ENCODE peak calls at places on chromosomes 11 and 22, in six cellular contexts. One of them, this sample, is unnamed.
A peak's percentile ranks its signal among the peaks of the same experiment; 100 is the strongest.

GRCh38 chr11:58509730-58510129 is 1.8 kb upstream of the OR5B21 start:
- DNase-seq in cardiac muscle cell: peak; percentile 15
- DNase-seq in GM23338: no peak
- DNase-seq in body of pancreas: no peak
- DNase-seq in brain microvascular endothelial cell: no peak
- DNase-seq in colonic mucosa: no peak
- DNase-seq in this sample: no peak

GRCh38 chr11:121575250-121575962 is 122.6 kb upstream of the SORL1-AS1 start:
- DNase-seq in GM23338: no peak
- DNase-seq in colonic mucosa: peak; percentile 33
- DNase-seq in brain microvascular endothelial cell: peak; percentile 26
- DNase-seq in cardiac muscle cell: no peak
- DNase-seq in body of pancreas: peak; percentile 22
- DNase-seq in this sample: peak; percentile 43

GRCh38 chr22:44437493-44438015 is 60.5 kb downstream of the RTL6 start:
- DNase-seq in cardiac muscle cell: no peak
- DNase-seq in brain microvascular endothelial cell: no peak
- DNase-seq in GM23338: no peak
- DNase-seq in colonic mucosa: no peak
- DNase-seq in body of pancreas: no peak
- DNase-seq in this sample: no peak

GRCh38 chr11:11230802-11231562 is 122.1 kb downstream of the CSNK2A3 start:
- DNase-seq in colonic mucosa: no peak
- DNase-seq in cardiac muscle cell: peak; percentile 50
- DNase-seq in brain microvascular endothelial cell: no peak
- DNase-seq in body of pancreas: no peak
- DNase-seq in GM23338: peak; percentile 82
- DNase-seq in this sample: no peak

GRCh38 chr11:10844364-10844763 is 13.5 kb downstream of the ZBED5 start:
- DNase-seq in colonic mucosa: no peak
- DNase-seq in GM23338: no peak
- DNase-seq in body of pancreas: no peak
- DNase-seq in brain microvascular endothelial cell: no peak
- DNase-seq in cardiac muscle cell: no peak
- DNase-seq in this sample: no peak

GRCh38 chr22:43850529-43850928 is 11.8 kb downstream of the SULT4A1 start:
- DNase-seq in brain microvascular endothelial cell: no peak
- DNase-seq in colonic mucosa: no peak
- DNase-seq in GM23338: no peak
- DNase-seq in cardiac muscle cell: no peak
- DNase-seq in body of pancreas: no peak
- DNase-seq in this sample: no peak

GRCh38 chr22:43835736-43836135 is 23.6 kb upstream of the EFCAB6 start:
- DNase-seq in colonic mucosa: no peak
- DNase-seq in GM23338: no peak
- DNase-seq in cardiac muscle cell: no peak
- DNase-seq in brain microvascular endothelial cell: no peak
- DNase-seq in body of pancreas: no peak
- DNase-seq in this sample: no peak

GRCh38 chr22:27846910-27847309 is 45.4 kb upstream of the MN1 start:
- DNase-seq in body of pancreas: no peak
- DNase-seq in GM23338: no peak
- DNase-seq in brain microvascular endothelial cell: no peak
- DNase-seq in colonic mucosa: no peak
- DNase-seq in cardiac muscle cell: no peak
- DNase-seq in this sample: no peak

GRCh38 chr11:128509990-128510389 is 77.4 kb downstream of the ETS1 start:
- DNase-seq in brain microvascular endothelial cell: no peak
- DNase-seq in body of pancreas: no peak
- DNase-seq in cardiac muscle cell: no peak
- DNase-seq in GM23338: no peak
- DNase-seq in colonic mucosa: no peak
- DNase-seq in this sample: no peak

GRCh38 chr11:645536-645935 is 8.5 kb downstream of the DRD4 start:
- DNase-seq in body of pancreas: no peak
- DNase-seq in cardiac muscle cell: no peak
- DNase-seq in brain microvascular endothelial cell: no peak
- DNase-seq in GM23338: no peak
- DNase-seq in colonic mucosa: no peak
- DNase-seq in this sample: no peak

GRCh38 chr11:84819128-84819527 is 808.0 kb downstream of the DLG2 start:
- DNase-seq in GM23338: no peak
- DNase-seq in cardiac muscle cell: peak; percentile 67
- DNase-seq in colonic mucosa: no peak
- DNase-seq in brain microvascular endothelial cell: peak; percentile 6
- DNase-seq in body of pancreas: no peak
- DNase-seq in this sample: no peak

GRCh38 chr11:84824624-84825023 is 802.5 kb downstream of the DLG2 start:
- DNase-seq in GM23338: no peak
- DNase-seq in brain microvascular endothelial cell: no peak
- DNase-seq in cardiac muscle cell: peak; percentile 22
- DNase-seq in body of pancreas: no peak
- DNase-seq in colonic mucosa: no peak
- DNase-seq in this sample: no peak

GRCh38 chr11:84817998-84818397 is 809.1 kb downstream of the DLG2 start:
- DNase-seq in brain microvascular endothelial cell: peak; percentile 54
- DNase-seq in GM23338: no peak
- DNase-seq in colonic mucosa: no peak
- DNase-seq in cardiac muscle cell: no peak
- DNase-seq in body of pancreas: no peak
- DNase-seq in this sample: no peak

GRCh38 chr11:84825140-84825539 is 802.0 kb downstream of the DLG2 start:
- DNase-seq in GM23338: no peak
- DNase-seq in colonic mucosa: no peak
- DNase-seq in body of pancreas: no peak
- DNase-seq in cardiac muscle cell: no peak
- DNase-seq in brain microvascular endothelial cell: no peak
- DNase-seq in this sample: peak; percentile 5

GRCh38 chr11:84819561-84819960 is 807.6 kb downstream of the DLG2 start:
- DNase-seq in body of pancreas: no peak
- DNase-seq in brain microvascular endothelial cell: no peak
- DNase-seq in cardiac muscle cell: peak; percentile 75
- DNase-seq in GM23338: no peak
- DNase-seq in colonic mucosa: no peak
- DNase-seq in this sample: no peak
- H3K4me3 ChIP-seq in body of pancreas: no peak overlapping the region
- H3K4me3 ChIP-seq in brain microvascular endothelial cell: no peak overlapping the region
- H3K4me3 ChIP-seq in cardiac muscle cell: no peak overlapping the region
- H3K4me3 ChIP-seq in GM23338: no peak overlapping the region
- H3K4me3 ChIP-seq in colonic mucosa: no peak overlapping the region
- H3K4me3 ChIP-seq in this sample: no peak overlapping the region

DNA sequence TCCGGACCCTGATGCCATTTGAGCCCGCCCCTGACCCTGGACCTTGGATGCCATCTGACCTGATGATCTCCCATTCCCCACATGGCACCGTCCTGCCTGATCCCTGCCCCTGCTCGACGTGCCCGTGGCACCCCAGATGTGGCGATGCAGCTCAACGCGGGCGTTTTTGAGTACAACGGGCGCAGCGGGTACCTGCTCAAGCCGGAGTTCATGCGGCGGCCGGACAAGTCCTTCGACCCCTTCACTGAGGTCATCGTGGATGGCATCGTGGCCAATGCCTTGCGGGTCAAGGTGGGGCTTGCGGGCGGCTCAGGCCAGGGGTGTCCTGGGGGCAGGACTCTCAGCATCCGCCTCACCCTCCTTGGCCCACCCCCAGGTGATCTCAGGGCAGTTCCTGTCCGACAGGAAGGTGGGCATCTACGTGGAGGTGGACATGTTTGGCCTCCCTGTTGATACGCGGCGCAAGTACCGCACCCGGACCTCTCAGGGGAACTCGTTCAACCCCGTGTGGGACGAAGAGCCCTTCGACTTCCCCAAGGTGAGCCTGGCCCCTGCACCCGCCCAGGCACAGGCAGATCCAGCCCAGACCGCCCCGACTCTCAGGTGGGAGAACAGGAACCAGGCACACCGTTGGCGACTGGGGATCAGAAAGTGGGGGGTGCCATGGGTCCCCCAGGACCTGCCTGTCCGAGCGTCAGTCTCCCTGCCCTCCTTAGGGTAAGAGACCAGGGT is 11.1 kb downstream of the PLCB3 start:
- DNase-seq in cardiac muscle cell: no peak
- DNase-seq in body of pancreas: no peak
- DNase-seq in brain microvascular endothelial cell: no peak
- DNase-seq in GM23338: no peak
- DNase-seq in colonic mucosa: no peak
- DNase-seq in this sample: no peak
- H3K36me3 ChIP-seq in cardiac muscle cell: no peaks in the 10 kb centered on the region
- H3K36me3 ChIP-seq in body of pancreas: no peaks in the 10 kb centered on the region
- H3K36me3 ChIP-seq in brain microvascular endothelial cell: peaks cover 80% of the 10 kb centered on the region
- H3K36me3 ChIP-seq in GM23338: peaks cover 6% of the 10 kb centered on the region
- H3K36me3 ChIP-seq in colonic mucosa: peaks cover 31% of the 10 kb centered on the region
- H3K36me3 ChIP-seq in this sample: peaks cover 3% of the 10 kb centered on the region

GRCh38 chr22:37696657-37697539 is at the start of gene TRIOBP:
- DNase-seq in brain microvascular endothelial cell: peak; percentile 98
- DNase-seq in cardiac muscle cell: peak; percentile 100
- DNase-seq in GM23338: peak; percentile 100
- DNase-seq in body of pancreas: peak; percentile 91
- DNase-seq in colonic mucosa: peak; percentile 97
- DNase-seq in this sample: peak; percentile 96

GRCh38 chr22:37692627-37693285 is 4.1 kb upstream of the TRIOBP start:
- DNase-seq in body of pancreas: no peak
- DNase-seq in GM23338: no peak
- DNase-seq in brain microvascular endothelial cell: no peak
- DNase-seq in colonic mucosa: no peak
- DNase-seq in cardiac muscle cell: no peak
- DNase-seq in this sample: no peak

GRCh38 chr22:37701121-37701786 is 4.4 kb downstream of the TRIOBP start:
- DNase-seq in GM23338: no peak
- DNase-seq in body of pancreas: no peak
- DNase-seq in cardiac muscle cell: no peak
- DNase-seq in colonic mucosa: no peak
- DNase-seq in brain microvascular endothelial cell: no peak
- DNase-seq in this sample: no peak

DNA sequence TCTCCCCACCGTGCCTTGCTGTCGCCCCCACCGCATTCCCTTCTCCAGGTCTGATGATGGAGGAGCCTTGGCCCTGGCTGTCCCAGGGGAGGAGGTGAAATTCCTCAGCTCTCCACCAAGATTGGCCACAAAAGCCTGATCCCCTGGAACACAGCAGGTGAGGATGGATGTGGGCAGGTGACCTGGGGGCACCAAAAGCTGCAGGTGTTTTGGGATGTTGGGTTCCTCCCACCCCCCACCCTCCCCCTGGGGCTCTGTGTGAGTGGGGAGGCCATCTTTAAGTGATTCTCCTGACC is 640 bp downstream of the TRIOBP start:
- DNase-seq in GM23338: no peak
- DNase-seq in colonic mucosa: no peak
- DNase-seq in brain microvascular endothelial cell: no peak
- DNase-seq in cardiac muscle cell: no peak
- DNase-seq in body of pancreas: no peak
- DNase-seq in this sample: no peak
- H3K4me3 ChIP-seq in GM23338: peak overlapping the region; percentile 81
- H3K4me3 ChIP-seq in colonic mucosa: no peak overlapping the region
- H3K4me3 ChIP-seq in brain microvascular endothelial cell: no peak overlapping the region
- H3K4me3 ChIP-seq in cardiac muscle cell: peak overlapping the region; percentile 25
- H3K4me3 ChIP-seq in body of pancreas: no peak overlapping the region
- H3K4me3 ChIP-seq in this sample: no peak overlapping the region

DNA sequence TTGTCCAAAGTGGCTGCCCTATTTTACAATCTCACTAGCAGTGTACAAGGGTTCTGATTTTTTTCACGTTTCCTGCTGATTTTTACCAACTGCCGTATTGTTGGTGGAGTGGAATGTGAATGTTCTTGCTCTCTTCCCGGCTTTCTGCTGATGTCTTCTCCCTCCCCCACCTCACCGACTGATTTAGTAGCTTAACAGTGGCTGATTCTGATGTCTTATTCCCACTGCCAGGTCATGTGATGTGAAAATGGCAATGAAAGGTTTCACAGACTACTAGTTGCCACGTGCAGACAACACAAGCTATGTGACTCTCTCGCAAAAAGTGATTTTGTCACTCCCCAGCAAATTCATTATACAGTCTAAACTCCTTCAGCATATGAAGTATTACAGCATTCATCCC is 17.3 kb upstream of the NEU3 start:
- DNase-seq in brain microvascular endothelial cell: no peak
- DNase-seq in cardiac muscle cell: no peak
- DNase-seq in GM23338: no peak
- DNase-seq in colonic mucosa: no peak
- DNase-seq in body of pancreas: no peak
- DNase-seq in this sample: no peak
- H3K36me3 ChIP-seq in brain microvascular endothelial cell: peaks cover 45% of the 10 kb centered on the region
- H3K36me3 ChIP-seq in cardiac muscle cell: peaks cover 18% of the 10 kb centered on the region
- H3K36me3 ChIP-seq in GM23338: peaks cover 31% of the 10 kb centered on the region
- H3K36me3 ChIP-seq in colonic mucosa: no peaks in the 10 kb centered on the region
- H3K36me3 ChIP-seq in body of pancreas: peaks cover 17% of the 10 kb centered on the region
- H3K36me3 ChIP-seq in this sample: no peaks in the 10 kb centered on the region

GRCh38 chr11:122601131-122602125 is 54.1 kb upstream of the UBASH3B start:
- DNase-seq in GM23338: no peak
- DNase-seq in brain microvascular endothelial cell: peak; percentile 42
- DNase-seq in cardiac muscle cell: peak; percentile 21
- DNase-seq in body of pancreas: no peak
- DNase-seq in colonic mucosa: no peak
- DNase-seq in this sample: no peak
- H3K4me3 ChIP-seq in GM23338: no peak overlapping the region
- H3K4me3 ChIP-seq in brain microvascular endothelial cell: no peak overlapping the region
- H3K4me3 ChIP-seq in cardiac muscle cell: no peak overlapping the region
- H3K4me3 ChIP-seq in body of pancreas: no peak overlapping the region
- H3K4me3 ChIP-seq in colonic mucosa: no peak overlapping the region
- H3K4me3 ChIP-seq in this sample: no peak overlapping the region

This sample was measured in mucosa of descending colon.